ENCODE peak calls at places on chromosomes 16 and 17, in nine cellular contexts. C is transverse colon, F is uterus, Q is stomach, P is colonic mucosa, J is endothelial cell of umbilical vein, R is gastrocnemius medialis, I is Peyer's patch, V is SK-N-SH. X is an unnamed sample. For H3K4me1, the result is how much of the 10 kb centered on the place peaks cover.

GRCh38 chr17:4708436-4708835 is 2.0 kb upstream of the ARRB2 start:
- DNase-seq in F (no peak), Q (no peak), R (no peak), J (no peak), C (no peak), I (no peak), P (no peak), V (no peak), X (no peak)

GRCh38 chr16:51440096-51440495 is 289.0 kb upstream of the SALL1 start:
- DNase-seq in J (no peak), I (no peak), F (no peak), Q (no peak), P (no peak), C (no peak), V (no peak), R (no peak), X (no peak)

GRCh38 chr17:66309793-66310192 is 7.4 kb downstream of the PRKCA start:
- DNase-seq in I (no peak), J (no peak), C (no peak), V (no peak), F (no peak), Q (no peak), R (no peak), P (no peak), X (no peak)

GRCh38 chr17:36127199-36127881 is 23.7 kb downstream of the CCL4 start:
- DNase-seq in J (no peak), V (no peak), F (no peak), R (no peak), I (peak), P (no peak), Q (no peak), C (no peak), X (no peak)

GRCh38 chr17:32445075-32445427 is 741 bp downstream of the PSMD11 start:
- DNase-seq in P (peak), V (no peak), J (peak), I (no peak), F (no peak), C (peak), R (peak), Q (peak), X (no peak)

GRCh38 chr16:84084570-84085270 is 32.0 kb downstream of the MBTPS1 start:
- DNase-seq in C (peak), V (peak), P (peak), R (peak), J (peak), F (no peak), I (peak), Q (peak), X (peak)

GRCh38 chr16:3099732-3100499 is 822 bp upstream of the ZSCAN10 start:
- DNase-seq in P (peak), Q (peak), C (peak), V (peak), R (peak), F (peak), J (peak), I (peak), X (peak)

GRCh38 chr16:87615621-87616041 is 13.3 kb downstream of the JPH3 start:
- DNase-seq in P (no peak), Q (no peak), C (no peak), V (no peak), I (no peak), J (no peak), F (no peak), R (no peak), X (no peak)

GRCh38 chr17:18184143-18185007 is 747 bp downstream of the ALKBH5 start:
- DNase-seq in P (peak), R (peak), V (no peak), C (peak), J (peak), F (peak), I (peak), Q (peak), X (peak)

GRCh38 chr16:88673685-88674398 is 11.0 kb upstream of the MVD start:
- DNase-seq in I (no peak), P (no peak), V (no peak), F (no peak), J (no peak), R (peak), Q (no peak), C (no peak), X (no peak)

GRCh38 chr16:11094075-11094593 is 149.8 kb downstream of the CLEC16A start:
- DNase-seq in R (no peak), J (no peak), C (peak), I (peak), Q (no peak), F (no peak), P (no peak), V (no peak), X (peak)

GRCh38 chr17:66087073-66087472 is 104.9 kb downstream of the CEP112 start:
- DNase-seq in I (no peak), C (no peak), F (no peak), P (no peak), V (no peak), Q (no peak), J (no peak), R (no peak), X (no peak)

GRCh38 chr17:29138184-29138955 is 41.8 kb downstream of the MYO18A start:
- DNase-seq in C (no peak), P (no peak), I (peak), Q (no peak), V (no peak), F (no peak), J (no peak), R (peak), X (no peak)
- H3K4me1 ChIP-seq in C (under half), P (under half), I (under half), Q (under half), V (under half), F (under half), J (under half), R (half or more), X (under half)

GRCh38 chr16:86575754-86576557 is 2.4 kb upstream of the FOXL1 start:
- DNase-seq in Q (peak), C (peak), R (peak), I (peak), P (peak), J (peak), F (peak), V (peak), X (no peak)
- H3K4me1 ChIP-seq in Q (under half), C (under half), R (under half), I (under half), P (under half), J (half or more), F (under half), V (under half), X (under half)

GRCh38 chr17:8941520-8941919 is 24.0 kb downstream of the PIK3R5 start:
- DNase-seq in I (peak), J (no peak), Q (no peak), P (no peak), C (peak), F (no peak), V (no peak), R (no peak), X (peak)
- H3K4me1 ChIP-seq in I (under half), J (under half), Q (under half), P (under half), C (under half), F (under half), V (under half), R (under half), X (under half)

DNA sequence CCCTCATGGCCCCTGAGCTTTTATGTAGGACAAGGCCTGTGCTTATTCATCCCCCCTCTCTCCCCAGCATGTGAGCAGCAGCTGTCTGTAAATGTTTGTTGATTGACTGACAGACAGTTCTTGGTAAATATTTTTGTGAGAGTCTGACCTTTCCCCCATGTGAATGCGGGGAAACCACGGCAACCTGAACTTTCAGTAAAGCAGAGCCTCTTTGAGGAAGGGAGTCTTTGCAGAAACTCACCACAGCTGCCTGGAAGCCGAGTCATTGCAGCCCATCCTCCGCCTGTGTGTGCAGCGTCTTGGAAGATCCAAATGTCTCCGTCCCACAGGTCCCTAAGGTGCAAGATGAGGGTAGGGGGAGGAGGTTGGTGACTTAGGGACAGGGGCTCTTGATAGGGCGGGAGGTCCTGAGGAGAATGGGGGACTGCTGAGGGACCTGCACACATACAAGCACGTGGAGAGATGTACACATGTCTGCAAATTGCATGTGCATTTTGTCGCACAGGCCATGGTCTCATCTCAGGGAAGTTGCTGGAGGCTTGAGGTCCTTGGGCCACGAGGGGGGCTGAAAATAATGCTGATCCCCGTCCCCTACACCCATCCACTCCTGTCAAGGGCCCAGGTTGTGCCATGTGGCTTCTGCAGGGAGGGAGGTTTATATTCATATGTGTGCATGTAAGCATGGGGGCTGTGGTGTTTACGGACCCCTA is 22.9 kb upstream of the IL21R start:
- DNase-seq in F (no peak), I (no peak), P (no peak), C (no peak), V (no peak), J (no peak), Q (no peak), R (no peak), X (no peak)
- H3K4me1 ChIP-seq in F (under half), I (under half), P (under half), C (under half), V (under half), J (under half), Q (under half), R (under half), X (under half)